ENCODE peak calls at places on chromosome 15, in seven cellular contexts. One of them, this sample, is unnamed. For H3K4me1, the result is how much of the 10 kb centered on the place peaks cover.

GRCh38 chr15:38690737-38691332 is 126.2 kb upstream of the RASGRP1 start:
- DNase-seq in sigmoid colon: no peak
- DNase-seq in K562: peak
- DNase-seq in right atrium auricular region: peak
- DNase-seq in gastrocnemius medialis: no peak
- DNase-seq in heart right ventricle: peak
- DNase-seq in HepG2: peak
- DNase-seq in this sample: peak

GRCh38 chr15:88215249-88215648 is 41.3 kb downstream of the NTRK3 start:
- DNase-seq in gastrocnemius medialis: no peak
- DNase-seq in sigmoid colon: no peak
- DNase-seq in K562: no peak
- DNase-seq in HepG2: no peak
- DNase-seq in right atrium auricular region: no peak
- DNase-seq in heart right ventricle: no peak
- DNase-seq in this sample: no peak

GRCh38 chr15:67036775-67037555 is 28.4 kb upstream of the SMAD3 start:
- DNase-seq in sigmoid colon: no peak
- DNase-seq in heart right ventricle: no peak
- DNase-seq in gastrocnemius medialis: no peak
- DNase-seq in K562: no peak
- DNase-seq in HepG2: no peak
- DNase-seq in right atrium auricular region: no peak
- DNase-seq in this sample: no peak

GRCh38 chr15:58510715-58511465 is 79.1 kb downstream of the LIPC start:
- DNase-seq in K562: no peak
- DNase-seq in sigmoid colon: no peak
- DNase-seq in heart right ventricle: no peak
- DNase-seq in gastrocnemius medialis: no peak
- DNase-seq in HepG2: no peak
- DNase-seq in right atrium auricular region: no peak
- DNase-seq in this sample: no peak

GRCh38 chr15:47415539-47415971 is 301.8 kb upstream of the SEMA6D start:
- DNase-seq in right atrium auricular region: no peak
- DNase-seq in gastrocnemius medialis: no peak
- DNase-seq in heart right ventricle: no peak
- DNase-seq in K562: no peak
- DNase-seq in sigmoid colon: no peak
- DNase-seq in HepG2: peak
- DNase-seq in this sample: no peak

GRCh38 chr15:92797168-92798052 is 102.7 kb upstream of the CHD2 start:
- DNase-seq in HepG2: peak
- DNase-seq in heart right ventricle: no peak
- DNase-seq in gastrocnemius medialis: no peak
- DNase-seq in K562: peak
- DNase-seq in right atrium auricular region: no peak
- DNase-seq in sigmoid colon: no peak
- DNase-seq in this sample: peak

GRCh38 chr15:39127925-39128617 is 452.8 kb upstream of the THBS1 start:
- DNase-seq in HepG2: peak
- DNase-seq in heart right ventricle: no peak
- DNase-seq in sigmoid colon: no peak
- DNase-seq in right atrium auricular region: no peak
- DNase-seq in gastrocnemius medialis: no peak
- DNase-seq in K562: peak
- DNase-seq in this sample: no peak

GRCh38 chr15:40286794-40287193 is 3.9 kb upstream of the ANKRD63 start:
- DNase-seq in sigmoid colon: no peak
- DNase-seq in heart right ventricle: no peak
- DNase-seq in right atrium auricular region: no peak
- DNase-seq in gastrocnemius medialis: no peak
- DNase-seq in HepG2: no peak
- DNase-seq in K562: no peak
- DNase-seq in this sample: no peak

GRCh38 chr15:93974804-93975481 is 256.4 kb upstream of the MCTP2 start:
- DNase-seq in K562: no peak
- DNase-seq in HepG2: peak
- DNase-seq in sigmoid colon: no peak
- DNase-seq in gastrocnemius medialis: no peak
- DNase-seq in heart right ventricle: no peak
- DNase-seq in right atrium auricular region: no peak
- DNase-seq in this sample: no peak

GRCh38 chr15:39777497-39777896 is 5.1 kb downstream of the FSIP1 start:
- DNase-seq in gastrocnemius medialis: no peak
- DNase-seq in K562: no peak
- DNase-seq in HepG2: no peak
- DNase-seq in heart right ventricle: no peak
- DNase-seq in right atrium auricular region: no peak
- DNase-seq in sigmoid colon: no peak
- DNase-seq in this sample: no peak

GRCh38 chr15:92438471-92438870 is 44.8 kb downstream of the ST8SIA2 start:
- DNase-seq in K562: no peak
- DNase-seq in right atrium auricular region: no peak
- DNase-seq in HepG2: no peak
- DNase-seq in heart right ventricle: no peak
- DNase-seq in gastrocnemius medialis: no peak
- DNase-seq in sigmoid colon: no peak
- DNase-seq in this sample: no peak

GRCh38 chr15:79680721-79681120 is 216.1 kb downstream of the MTHFS start:
- DNase-seq in K562: no peak
- DNase-seq in gastrocnemius medialis: no peak
- DNase-seq in right atrium auricular region: no peak
- DNase-seq in HepG2: no peak
- DNase-seq in sigmoid colon: no peak
- DNase-seq in heart right ventricle: no peak
- DNase-seq in this sample: no peak

GRCh38 chr15:84840741-84841429 is 23.7 kb downstream of the ALPK3 start:
- DNase-seq in heart right ventricle: peak
- DNase-seq in K562: no peak
- DNase-seq in right atrium auricular region: peak
- DNase-seq in HepG2: peak
- DNase-seq in gastrocnemius medialis: peak
- DNase-seq in sigmoid colon: peak
- DNase-seq in this sample: no peak

GRCh38 chr15:34070003-34070402 is 31.0 kb upstream of the AVEN start:
- DNase-seq in K562: no peak
- DNase-seq in HepG2: no peak
- DNase-seq in sigmoid colon: no peak
- DNase-seq in heart right ventricle: no peak
- DNase-seq in gastrocnemius medialis: no peak
- DNase-seq in right atrium auricular region: no peak
- DNase-seq in this sample: no peak

GRCh38 chr15:92393287-92393993 is at the start of gene ST8SIA2:
- DNase-seq in gastrocnemius medialis: no peak
- DNase-seq in heart right ventricle: peak
- DNase-seq in right atrium auricular region: no peak
- DNase-seq in K562: no peak
- DNase-seq in HepG2: no peak
- DNase-seq in sigmoid colon: no peak
- DNase-seq in this sample: no peak

GRCh38 chr15:95291878-95292472 is 1038.5 kb upstream of the NR2F2 start:
- DNase-seq in gastrocnemius medialis: no peak
- DNase-seq in heart right ventricle: no peak
- DNase-seq in sigmoid colon: no peak
- DNase-seq in right atrium auricular region: no peak
- DNase-seq in HepG2: peak
- DNase-seq in K562: peak
- DNase-seq in this sample: peak

DNA sequence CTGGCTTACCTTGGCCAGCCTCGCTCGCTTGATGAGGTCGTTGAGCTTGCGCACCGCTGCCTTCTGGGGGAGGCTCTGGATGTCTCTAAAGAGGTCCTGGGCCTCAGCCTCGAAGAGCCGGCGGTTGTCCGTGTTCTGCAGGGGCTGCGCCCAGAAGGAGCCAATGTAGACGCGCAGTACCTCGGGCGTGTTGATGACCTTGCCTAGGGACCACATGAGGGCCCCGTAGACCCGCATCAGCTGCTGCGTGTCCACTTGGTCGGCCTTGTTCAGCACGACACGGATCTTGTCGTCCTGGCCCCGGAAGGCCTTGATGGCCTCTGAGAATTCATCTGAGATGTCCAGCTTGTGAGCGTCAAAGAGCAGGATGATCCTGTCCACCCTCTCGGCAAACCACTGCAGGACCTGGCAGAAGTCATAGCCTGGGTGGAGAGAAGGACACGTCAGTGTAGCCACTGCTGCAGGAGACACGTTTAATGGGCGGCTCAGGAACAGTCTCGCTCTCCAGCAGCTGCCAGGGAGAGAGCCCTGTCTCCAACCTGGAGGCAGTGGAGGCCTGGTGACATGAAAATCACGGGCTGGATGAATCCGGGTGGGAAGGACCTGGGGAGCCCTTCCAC is 25.5 kb upstream of the SPTBN5 start:
- DNase-seq in gastrocnemius medialis: no peak
- DNase-seq in sigmoid colon: no peak
- DNase-seq in heart right ventricle: no peak
- DNase-seq in K562: no peak
- DNase-seq in HepG2: no peak
- DNase-seq in right atrium auricular region: no peak
- DNase-seq in this sample: no peak
- H3K27ac ChIP-seq in gastrocnemius medialis: peak
- H3K27ac ChIP-seq in sigmoid colon: no peak
- H3K27ac ChIP-seq in heart right ventricle: peak
- H3K27ac ChIP-seq in K562: no peak
- H3K27ac ChIP-seq in HepG2: no peak
- H3K27ac ChIP-seq in right atrium auricular region: peak
- H3K27ac ChIP-seq in this sample: no peak

DNA sequence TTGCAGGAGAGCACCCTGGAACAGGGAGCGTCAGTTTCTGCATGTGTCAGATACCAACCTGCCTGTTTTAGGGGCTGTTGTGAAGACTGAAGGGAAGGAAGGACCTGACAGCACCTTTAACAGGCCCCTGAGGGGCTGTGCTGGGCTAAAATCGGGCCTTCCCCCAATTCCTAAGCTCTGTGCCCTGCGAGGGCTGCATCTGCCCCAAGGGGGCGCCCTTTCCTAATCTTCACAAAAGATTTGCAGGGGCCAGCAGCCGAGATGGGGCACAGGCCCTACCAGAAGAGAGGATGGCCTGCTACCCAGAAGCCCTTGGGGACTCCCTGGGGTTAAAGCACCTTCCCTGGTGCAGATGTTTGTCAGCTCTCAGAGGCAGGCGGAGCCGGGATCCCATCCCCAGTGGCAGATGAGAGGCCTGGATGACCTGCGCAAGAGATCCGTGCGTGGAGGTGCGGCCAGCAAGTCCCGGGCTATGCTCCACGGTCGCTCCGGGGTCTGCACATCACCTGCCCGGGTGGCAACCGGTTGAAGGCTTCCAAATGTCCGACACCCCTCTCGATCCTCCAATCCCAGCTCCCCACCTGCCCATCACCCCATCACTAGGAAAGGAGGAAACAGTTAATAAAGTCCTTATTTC is 53.6 kb downstream of the RHCG start:
- DNase-seq in heart right ventricle: no peak
- DNase-seq in gastrocnemius medialis: no peak
- DNase-seq in HepG2: peak
- DNase-seq in K562: peak
- DNase-seq in right atrium auricular region: no peak
- DNase-seq in sigmoid colon: no peak
- DNase-seq in this sample: peak
- TF ChIP-seq CTCF in heart right ventricle: peak
- TF ChIP-seq CTCF in gastrocnemius medialis: peak
- TF ChIP-seq CTCF in HepG2: peak
- TF ChIP-seq CTCF in K562: peak
- TF ChIP-seq CTCF in right atrium auricular region: peak
- TF ChIP-seq CTCF in sigmoid colon: no peak
- TF ChIP-seq CTCF in this sample: peak

DNA sequence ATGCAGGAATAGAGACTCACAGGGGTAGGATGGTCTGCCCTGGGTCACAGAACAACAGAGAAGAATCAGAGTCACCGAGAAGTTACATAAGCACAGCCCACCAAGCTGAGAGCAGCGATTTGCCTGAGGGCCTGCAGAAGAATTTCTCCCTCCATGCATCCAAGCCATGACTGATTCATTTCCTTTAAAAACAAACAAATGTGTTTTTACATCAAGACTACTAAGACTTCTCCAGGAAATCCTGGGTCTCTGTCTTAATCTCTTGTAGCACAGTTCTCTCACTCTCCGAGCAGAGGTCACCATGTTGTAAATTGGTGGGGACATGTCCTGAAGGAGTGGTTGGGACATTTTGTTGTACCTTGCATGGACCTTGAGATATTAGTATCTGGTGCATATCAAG is 159.8 kb downstream of the THSD4 start:
- DNase-seq in heart right ventricle: no peak
- DNase-seq in K562: no peak
- DNase-seq in gastrocnemius medialis: no peak
- DNase-seq in HepG2: no peak
- DNase-seq in sigmoid colon: no peak
- DNase-seq in right atrium auricular region: no peak
- DNase-seq in this sample: no peak
- H3K4me1 ChIP-seq in heart right ventricle: under half
- H3K4me1 ChIP-seq in K562: under half
- H3K4me1 ChIP-seq in gastrocnemius medialis: under half
- H3K4me1 ChIP-seq in HepG2: under half
- H3K4me1 ChIP-seq in sigmoid colon: under half
- H3K4me1 ChIP-seq in right atrium auricular region: under half
- H3K4me1 ChIP-seq in this sample: under half

GRCh38 chr15:98909968-98910885 is 97.4 kb downstream of the PGPEP1L start:
- DNase-seq in right atrium auricular region: no peak
- DNase-seq in sigmoid colon: no peak
- DNase-seq in HepG2: no peak
- DNase-seq in K562: no peak
- DNase-seq in heart right ventricle: peak
- DNase-seq in gastrocnemius medialis: no peak
- DNase-seq in this sample: no peak

GRCh38 chr15:98920091-98920880 is 87.3 kb downstream of the PGPEP1L start:
- DNase-seq in gastrocnemius medialis: no peak
- DNase-seq in sigmoid colon: no peak
- DNase-seq in heart right ventricle: no peak
- DNase-seq in HepG2: no peak
- DNase-seq in right atrium auricular region: no peak
- DNase-seq in K562: peak
- DNase-seq in this sample: no peak

GRCh38 chr15:98916826-98917225 is 90.8 kb downstream of the PGPEP1L start:
- DNase-seq in HepG2: no peak
- DNase-seq in heart right ventricle: no peak
- DNase-seq in gastrocnemius medialis: no peak
- DNase-seq in right atrium auricular region: no peak
- DNase-seq in K562: no peak
- DNase-seq in sigmoid colon: peak
- DNase-seq in this sample: no peak

GRCh38 chr15:98917417-98917816 is 90.2 kb downstream of the PGPEP1L start:
- DNase-seq in heart right ventricle: no peak
- DNase-seq in sigmoid colon: no peak
- DNase-seq in gastrocnemius medialis: no peak
- DNase-seq in K562: no peak
- DNase-seq in right atrium auricular region: no peak
- DNase-seq in HepG2: no peak
- DNase-seq in this sample: no peak

GRCh38 chr15:98914626-98915025 is 93.0 kb downstream of the PGPEP1L start:
- DNase-seq in sigmoid colon: peak
- DNase-seq in HepG2: no peak
- DNase-seq in K562: no peak
- DNase-seq in right atrium auricular region: no peak
- DNase-seq in gastrocnemius medialis: no peak
- DNase-seq in heart right ventricle: no peak
- DNase-seq in this sample: no peak
- H3K27ac ChIP-seq in sigmoid colon: no peak
- H3K27ac ChIP-seq in HepG2: no peak
- H3K27ac ChIP-seq in K562: no peak
- H3K27ac ChIP-seq in right atrium auricular region: peak
- H3K27ac ChIP-seq in gastrocnemius medialis: no peak
- H3K27ac ChIP-seq in heart right ventricle: peak
- H3K27ac ChIP-seq in this sample: no peak

This sample was measured in OCI-LY7.